ENCODE peak calls at places on chromosome 20, in four cellular contexts. F, D, B and Y are unnamed samples.

GRCh38 chr20:12970372-12970821 is 38.4 kb upstream of the SPTLC3 start:
- DNase-seq in B (no peak), D (no peak), F (no peak), Y (no peak)

GRCh38 chr20:62822788-62823651 is 6.2 kb downstream of the COL9A3 start:
- DNase-seq in D (no peak), B (peak), F (no peak), Y (no peak)

GRCh38 chr20:53580376-53581111 is 13.1 kb downstream of the ZNF217 start:
- DNase-seq in B (no peak), F (peak), D (no peak), Y (no peak)

GRCh38 chr20:60869626-60870025 is 382.4 kb upstream of the CDH4 start:
- DNase-seq in D (no peak), B (no peak), F (no peak), Y (no peak)

GRCh38 chr20:8749986-8750385 is 318.9 kb upstream of the PLCB4 start:
- DNase-seq in B (no peak), F (no peak), D (no peak), Y (no peak)

GRCh38 chr20:10639762-10640556 is 33.8 kb downstream of the JAG1 start:
- DNase-seq in B (no peak), D (peak), F (no peak), Y (no peak)

GRCh38 chr20:36214684-36215256 is 21.5 kb upstream of the AAR2 start:
- DNase-seq in B (no peak), D (no peak), F (no peak), Y (no peak)

GRCh38 chr20:39899881-39900280 is 789.2 kb downstream of the MAFB start:
- DNase-seq in B (no peak), D (no peak), F (no peak), Y (no peak)

GRCh38 chr20:3190681-3191111 is 13.8 kb downstream of the DDRGK1 start:
- DNase-seq in F (no peak), B (no peak), D (no peak), Y (no peak)

GRCh38 chr20:63092660-63093215 is 86.0 kb upstream of the BHLHE23 start:
- DNase-seq in B (no peak), D (no peak), F (peak), Y (no peak)

GRCh38 chr20:62636446-62636845 is 5.9 kb upstream of the SLCO4A1 start:
- DNase-seq in B (no peak), D (no peak), F (no peak), Y (no peak)

GRCh38 chr20:4853787-4854295 is 132.1 kb downstream of the PRND start:
- DNase-seq in F (no peak), D (no peak), B (no peak), Y (no peak)

GRCh38 chr20:53040678-53041674 is 68.8 kb downstream of the TSHZ2 start:
- DNase-seq in F (peak), D (peak), B (no peak), Y (no peak)

GRCh38 chr20:37259865-37260264 is 1.7 kb downstream of the GHRH start:
- DNase-seq in B (no peak), D (no peak), F (no peak), Y (no peak)

GRCh38 chr20:37310951-37311350 is 21.5 kb downstream of the MANBAL start:
- DNase-seq in B (no peak), D (no peak), F (no peak), Y (no peak)

GRCh38 chr20:64146301-64146935 is 17.8 kb upstream of the MYT1 start:
- DNase-seq in D (peak), B (no peak), F (no peak), Y (no peak)

GRCh38 chr20:54078296-54078695 is 7.9 kb upstream of the BCAS1 start:
- DNase-seq in D (no peak), B (no peak), F (no peak), Y (no peak)

GRCh38 chr20:40073535-40074111 is 615.4 kb downstream of the MAFB start:
- DNase-seq in B (no peak), D (no peak), F (no peak), Y (no peak)

GRCh38 chr20:17712708-17713107 is 12.9 kb downstream of the BANF2 start:
- DNase-seq in D (no peak), F (no peak), B (no peak), Y (no peak)

GRCh38 chr20:8133816-8134451 is 1.9 kb downstream of the PLCB1 start:
- DNase-seq in F (no peak), D (no peak), B (no peak), Y (no peak)

GRCh38 chr20:57485770-57486169 is 39.2 kb downstream of the CTCFL start:
- DNase-seq in D (no peak), B (no peak), F (no peak), Y (no peak)

GRCh38 chr20:61877776-61878477 is 187.8 kb downstream of the TAF4 start:
- DNase-seq in F (no peak), B (no peak), D (no peak), Y (no peak)

GRCh38 chr20:32960222-32960518 is 44.1 kb downstream of the SUN5 start:
- DNase-seq in F (no peak), D (no peak), B (no peak), Y (no peak)

GRCh38 chr20:18059603-18060002 is 1.9 kb upstream of the OVOL2 start:
- DNase-seq in D (no peak), B (no peak), F (no peak), Y (no peak)

GRCh38 chr20:61991476-61991875 is 74.2 kb downstream of the TAF4 start:
- DNase-seq in D (no peak), B (no peak), F (no peak), Y (no peak)

GRCh38 chr20:3694864-3695263 is 13.1 kb upstream of the ADAM33 start:
- DNase-seq in F (no peak), D (no peak), B (no peak), Y (no peak)

GRCh38 chr20:63064745-63065711 is 58.3 kb upstream of the BHLHE23 start:
- DNase-seq in D (peak), F (peak), B (no peak), Y (no peak)

GRCh38 chr20:51750037-51750769 is 18.0 kb downstream of the ATP9A start:
- DNase-seq in B (peak), F (peak), D (peak), Y (peak)

DNA sequence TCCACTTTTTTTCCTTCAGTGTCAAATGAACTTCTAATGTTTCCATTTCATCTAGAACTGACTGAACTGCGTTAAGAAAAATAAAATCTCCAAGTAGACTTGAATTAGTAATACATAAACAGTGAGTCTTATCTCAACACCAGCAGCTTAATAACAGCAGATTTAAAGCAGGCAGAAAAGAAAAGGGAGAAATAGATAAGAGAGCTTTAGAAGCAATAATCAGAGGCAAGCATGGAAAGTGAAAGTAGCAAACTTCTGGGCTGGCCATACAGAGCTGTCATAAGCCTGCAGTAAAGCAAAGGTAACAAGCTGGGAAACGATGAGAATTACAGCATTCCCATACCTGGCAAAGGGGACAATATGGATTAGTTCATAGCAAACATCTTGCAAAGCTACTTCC is 16.9 kb upstream of the ANGPT4 start:
- DNase-seq in D (no peak), F (no peak), B (no peak), Y (no peak)
- TF ChIP-seq POLR2A in D (no peak), F (no peak), B (no peak), Y (no peak)

GRCh38 chr20:38748097-38748862 is at the start of gene ACTR5:
- DNase-seq in B (peak), F (peak), D (peak), Y (peak)
- TF ChIP-seq POLR2A in B (peak), F (no peak), D (peak), Y (peak)

GRCh38 chr20:34988176-34988540 is 32.5 kb downstream of the MYH7B start:
- DNase-seq in D (no peak), B (no peak), F (no peak), Y (no peak)

GRCh38 chr20:34986311-34987287 is 30.9 kb downstream of the MYH7B start:
- DNase-seq in B (no peak), F (no peak), D (peak), Y (no peak)

GRCh38 chr20:34985439-34986310 is 30.0 kb downstream of the MYH7B start:
- DNase-seq in F (no peak), D (no peak), B (no peak), Y (no peak)

GRCh38 chr20:34989118-34989517 is 33.5 kb downstream of the MYH7B start:
- DNase-seq in D (no peak), B (no peak), F (no peak), Y (no peak)

GRCh38 chr20:34987288-34988175 is 31.9 kb downstream of the MYH7B start:
- DNase-seq in F (no peak), B (no peak), D (peak), Y (no peak)
- TF ChIP-seq POLR2A in F (no peak), B (no peak), D (no peak), Y (no peak)

DNA sequence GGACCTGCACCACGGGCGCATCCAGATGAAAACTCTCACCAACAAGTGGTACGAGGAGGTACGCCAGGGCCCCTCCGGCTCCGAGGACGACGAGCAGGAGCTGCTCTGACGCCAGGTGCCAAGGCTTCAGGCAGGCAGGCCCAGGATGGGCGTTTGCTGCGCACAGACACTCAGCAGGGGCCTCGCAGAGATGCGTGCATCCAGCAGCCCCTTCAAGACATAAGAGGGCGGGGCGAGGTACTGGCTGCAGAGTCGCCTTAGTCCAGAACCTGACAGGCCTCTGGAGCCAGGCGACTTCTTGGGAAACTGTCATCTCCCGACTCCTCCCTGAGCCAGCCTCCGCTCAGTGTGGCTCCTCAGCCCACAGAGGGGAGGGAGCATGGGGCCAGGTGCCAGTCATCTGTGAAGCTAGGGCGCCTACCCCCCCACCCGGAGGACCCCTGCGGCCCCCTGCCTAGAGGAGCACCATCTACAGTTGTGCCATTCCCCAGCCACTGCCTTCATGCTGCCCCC is 27.4 kb downstream of the SPATA2 start:
- DNase-seq in B (no peak), F (peak), D (no peak), Y (no peak)
- TF ChIP-seq POLR2A in B (no peak), F (no peak), D (no peak), Y (no peak)

GRCh38 chr20:44355503-44356352 is at the start of gene HNF4A:
- DNase-seq in D (no peak), F (no peak), B (no peak), Y (no peak)
- TF ChIP-seq POLR2A in D (no peak), F (no peak), B (no peak), Y (no peak)

GRCh38 chr20:16173044-16173443 is 400.2 kb downstream of the KIF16B start:
- DNase-seq in F (no peak), B (no peak), D (no peak), Y (no peak)

GRCh38 chr20:16170406-16170971 is 402.8 kb downstream of the KIF16B start:
- DNase-seq in F (no peak), D (no peak), B (no peak), Y (no peak)

GRCh38 chr20:16171180-16171579 is 402.1 kb downstream of the KIF16B start:
- DNase-seq in F (no peak), B (no peak), D (no peak), Y (no peak)

GRCh38 chr20:16167423-16167822 is 405.8 kb downstream of the KIF16B start:
- DNase-seq in F (no peak), B (no peak), D (no peak), Y (no peak)
- TF ChIP-seq POLR2A in F (no peak), B (no peak), D (no peak), Y (no peak)

GRCh38 chr20:45347936-45348809 is at the start of gene SDC4:
- DNase-seq in B (no peak), D (peak), F (peak), Y (peak)
- TF ChIP-seq POLR2A in B (peak), D (peak), F (peak), Y (peak)

DNA sequence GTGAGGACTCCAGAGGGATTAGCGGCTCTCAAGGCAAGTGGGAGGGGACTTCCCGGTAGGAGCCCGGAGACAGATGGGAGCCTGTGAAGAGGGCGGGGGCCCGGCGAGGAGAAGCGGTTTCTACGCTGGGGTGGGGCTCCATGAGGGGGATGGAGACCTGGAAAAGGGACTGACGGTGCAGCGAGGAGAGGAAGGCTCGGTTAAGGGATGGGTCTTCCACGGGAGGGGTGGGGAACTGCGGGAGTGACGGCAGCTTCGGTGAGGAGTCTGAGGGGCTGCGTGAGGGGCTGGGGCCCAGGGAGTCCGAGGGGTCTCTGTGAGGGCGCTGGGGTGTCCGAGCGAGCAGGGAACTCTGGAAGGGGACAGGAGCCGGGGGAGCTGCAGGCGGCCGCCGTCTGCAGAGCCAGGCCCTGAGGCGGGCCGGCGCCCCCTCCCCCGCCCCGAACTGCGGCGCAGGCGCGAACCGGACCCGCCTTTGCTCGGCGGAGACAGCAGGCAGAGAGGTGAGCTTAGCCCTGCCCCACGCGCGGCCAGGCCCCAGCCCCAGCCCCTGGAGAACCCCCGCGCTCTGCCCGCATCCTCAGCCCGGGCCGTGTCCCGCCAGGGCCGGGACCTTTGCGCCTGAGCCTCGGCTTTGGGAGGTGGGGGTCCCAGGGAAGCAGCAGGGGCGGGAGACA is at the start of gene NRSN2:
- DNase-seq in F (no peak), D (peak), B (no peak), Y (peak)
- TF ChIP-seq POLR2A in F (no peak), D (peak), B (no peak), Y (peak)

GRCh38 chr20:20712474-20713243 is at the start of gene RALGAPA2:
- DNase-seq in D (peak), B (peak), F (peak), Y (peak)
- TF ChIP-seq POLR2A in D (peak), B (no peak), F (no peak), Y (peak)